ENCODE peak calls at places on chromosomes 3 and 15, in ten cellular contexts. W is left cardiac atrium; M is AG04450; Z is activated gamma-delta T cell treated with Interleukin-2 at 50 U/mL for 16 hours; X is activated T-cell treated with anti-CD3 and anti-CD28 coated beads, Interleukin-2, amount 50 U/mL, for 72 hours; T is RPMI7951; Y is HEK293T; C is H9; U is DMS153; B is spleen. S is an unnamed sample.

GRCh38 chr15:49864251-49864650 is 243.4 kb downstream of the DTWD1 start:
- DNase-seq in M (no peak), X (no peak), Z (no peak), T (no peak), C (no peak), W (no peak), U (no peak), Y (no peak), B (no peak), S (no peak)

GRCh38 chr3:13548696-13549512 is at the start of gene FBLN2:
- DNase-seq in C (peak), U (no peak), B (peak), W (peak), Z (peak), Y (peak), T (peak), X (peak), M (no peak), S (no peak)

GRCh38 chr3:19148768-19149091 is 420 bp downstream of the KCNH8 start:
- DNase-seq in Z (no peak), T (no peak), B (no peak), U (no peak), M (no peak), W (no peak), X (no peak), Y (no peak), C (no peak), S (no peak)

GRCh38 chr15:34055868-34056595 is 17.0 kb upstream of the AVEN start:
- DNase-seq in U (no peak), B (no peak), Y (no peak), X (no peak), M (peak), Z (no peak), W (no peak), T (peak), C (no peak), S (peak)

GRCh38 chr3:37054370-37054769 is 61.1 kb downstream of the MLH1 start:
- DNase-seq in M (no peak), T (peak), W (no peak), X (no peak), U (no peak), Z (no peak), B (no peak), Y (peak), C (no peak), S (no peak)

GRCh38 chr3:42739401-42740158 is 33.5 kb downstream of the CCDC13 start:
- DNase-seq in Z (no peak), T (no peak), C (peak), M (no peak), U (no peak), B (no peak), X (no peak), W (peak), Y (no peak), S (no peak)

GRCh38 chr3:41199866-41200668 is 762 bp downstream of the CTNNB1 start:
- DNase-seq in B (no peak), X (peak), M (no peak), U (no peak), W (peak), C (peak), Y (peak), T (peak), Z (peak), S (no peak)

GRCh38 chr3:190883973-190884832 is 21.7 kb upstream of the GMNC start:
- DNase-seq in U (peak), Y (peak), T (peak), C (peak), Z (peak), X (peak), W (peak), B (no peak), M (peak), S (peak)

GRCh38 chr15:78618490-78618934 is 2.3 kb downstream of the CHRNA3 start:
- DNase-seq in Y (peak), W (peak), Z (peak), X (peak), U (peak), C (peak), T (peak), B (peak), M (peak), S (peak)

GRCh38 chr15:33584797-33585196 is 274.0 kb downstream of the RYR3 start:
- DNase-seq in U (no peak), Y (no peak), X (no peak), C (no peak), Z (no peak), B (no peak), W (no peak), T (peak), M (no peak), S (no peak)

GRCh38 chr15:33580526-33580925 is 269.8 kb downstream of the RYR3 start:
- DNase-seq in M (no peak), T (peak), U (no peak), X (no peak), B (no peak), W (no peak), Z (no peak), C (no peak), Y (no peak), S (no peak)

GRCh38 chr3:117589454-117589853 is 879.9 kb downstream of the TUSC7 start:
- DNase-seq in Y (no peak), Z (no peak), M (no peak), B (no peak), X (no peak), C (no peak), T (no peak), W (no peak), U (peak), S (peak)

GRCh38 chr15:99104788-99105515 is at the start of gene SYNM:
- DNase-seq in T (peak), C (peak), U (peak), Y (peak), X (peak), M (no peak), B (peak), W (peak), Z (no peak), S (peak)

GRCh38 chr3:9690451-9691450 is 12.9 kb upstream of the CPNE9 start:
- DNase-seq in Y (no peak), B (peak), X (no peak), C (no peak), M (no peak), Z (no peak), T (no peak), U (no peak), W (peak), S (no peak)

GRCh38 chr15:22915866-22916515 is 64.2 kb downstream of the CYFIP1 start:
- DNase-seq in T (peak), U (no peak), Y (no peak), Z (no peak), B (peak), M (no peak), W (no peak), X (no peak), C (no peak), S (no peak)

GRCh38 chr3:15043772-15044171 is 21.3 kb downstream of the MRPS25 start:
- DNase-seq in M (no peak), Y (no peak), U (no peak), X (no peak), C (no peak), T (no peak), W (no peak), Z (no peak), B (no peak), S (no peak)

GRCh38 chr3:94904275-94904674 is 841.4 kb downstream of the NSUN3 start:
- DNase-seq in Y (no peak), W (no peak), M (no peak), Z (no peak), T (no peak), X (no peak), U (no peak), C (no peak), B (no peak), S (no peak)

GRCh38 chr15:68031406-68031805 is 22.7 kb upstream of the PIAS1 start:
- DNase-seq in Y (no peak), W (no peak), X (no peak), B (no peak), Z (no peak), M (no peak), C (no peak), T (no peak), U (no peak), S (no peak)

GRCh38 chr3:76864375-76864774 is 175.5 kb upstream of the ROBO2 start:
- DNase-seq in U (no peak), B (no peak), M (no peak), Z (no peak), Y (no peak), T (no peak), C (no peak), W (no peak), X (no peak), S (no peak)

GRCh38 chr15:87489902-87490301 is 766.6 kb downstream of the NTRK3 start:
- DNase-seq in U (no peak), B (no peak), Y (no peak), X (no peak), C (no peak), Z (no peak), M (no peak), W (no peak), T (no peak), S (no peak)

GRCh38 chr15:101023501-101024110 is 104.4 kb downstream of the LRRK1 start:
- DNase-seq in Y (no peak), M (no peak), Z (no peak), X (no peak), U (no peak), T (no peak), B (no peak), C (peak), W (no peak), S (no peak)

GRCh38 chr3:49602877-49603411 is 48.7 kb downstream of the BSN start:
- DNase-seq in C (no peak), Z (peak), M (no peak), B (no peak), W (no peak), U (peak), X (peak), T (no peak), Y (peak), S (peak)

GRCh38 chr3:52534281-52535183 is 875 bp upstream of the NT5DC2 start:
- DNase-seq in T (peak), U (peak), Y (no peak), B (peak), C (peak), X (peak), W (no peak), M (no peak), Z (no peak), S (peak)

GRCh38 chr3:148074916-148075315 is 622.8 kb upstream of the AGTR1 start:
- DNase-seq in M (no peak), T (no peak), C (no peak), U (peak), Z (no peak), Y (no peak), B (no peak), W (no peak), X (no peak), S (peak)

GRCh38 chr15:63044077-63044644 is 1.6 kb downstream of the TPM1 start:
- DNase-seq in Z (no peak), M (no peak), X (no peak), B (no peak), U (no peak), T (no peak), C (no peak), Y (no peak), W (no peak), S (no peak)

GRCh38 chr3:14837864-14838263 is 19.1 kb downstream of the FGD5 start:
- DNase-seq in U (no peak), Y (no peak), W (no peak), C (no peak), B (no peak), M (no peak), T (no peak), X (no peak), Z (no peak), S (no peak)

GRCh38 chr3:68773401-68773800 is 158.9 kb downstream of the TAFA4 start:
- DNase-seq in X (no peak), C (no peak), Z (no peak), W (no peak), Y (no peak), B (no peak), T (no peak), U (no peak), M (no peak), S (no peak)

GRCh38 chr3:55795736-55796135 is 308.6 kb upstream of the WNT5A start:
- DNase-seq in B (no peak), C (no peak), T (no peak), Y (no peak), X (no peak), Z (no peak), W (no peak), M (no peak), U (no peak), S (no peak)

GRCh38 chr3:74353039-74353438 is 261.4 kb downstream of the CNTN3 start:
- DNase-seq in C (peak), Z (no peak), M (no peak), X (no peak), Y (no peak), W (no peak), T (no peak), B (no peak), U (no peak), S (no peak)

GRCh38 chr3:143137637-143138036 is 18.1 kb downstream of the CHST2 start:
- DNase-seq in B (no peak), U (no peak), W (no peak), M (no peak), C (no peak), Y (no peak), X (no peak), Z (no peak), T (no peak), S (no peak)

GRCh38 chr3:42515976-42516375 is 13.5 kb downstream of the VIPR1 start:
- DNase-seq in T (no peak), W (peak), M (no peak), U (no peak), B (no peak), C (no peak), Y (no peak), Z (no peak), X (no peak), S (no peak)